ENCODE peak calls at places on chromosomes 12 and 14, in ten cellular contexts. One of them, this sample, is unnamed.

GRCh38 chr12:6832125-6832524 is 3.9 kb downstream of the P3H3 start:
- DNase-seq in effector memory CD8-positive, alpha-beta T cell: no peak
- DNase-seq in RWPE1: no peak
- DNase-seq in hippocampal formation: no peak
- DNase-seq in EL: no peak
- DNase-seq in right lobe of liver: no peak
- DNase-seq in T-helper 1 cell: no peak
- DNase-seq in dermis microvascular lymphatic vessel endothelial cell: no peak
- DNase-seq in stimulated activated CD4-positive, alpha-beta T cell treated with anti-CD3 and anti-CD28 coated beads, Interleukin-1b, Interleukin-23, amount 100 ng/mL, for 24 hours: no peak
- DNase-seq in HEK293T: no peak
- DNase-seq in this sample: no peak

GRCh38 chr12:112985655-112986290 is 7.5 kb downstream of the OAS2 start:
- DNase-seq in effector memory CD8-positive, alpha-beta T cell: no peak
- DNase-seq in RWPE1: no peak
- DNase-seq in hippocampal formation: no peak
- DNase-seq in EL: peak; percentile 35
- DNase-seq in right lobe of liver: no peak
- DNase-seq in T-helper 1 cell: no peak
- DNase-seq in dermis microvascular lymphatic vessel endothelial cell: no peak
- DNase-seq in stimulated activated CD4-positive, alpha-beta T cell treated with anti-CD3 and anti-CD28 coated beads, Interleukin-1b, Interleukin-23, amount 100 ng/mL, for 24 hours: no peak
- DNase-seq in HEK293T: no peak
- DNase-seq in this sample: no peak

GRCh38 chr12:6200266-6201198 is at the start of gene CD9:
- DNase-seq in effector memory CD8-positive, alpha-beta T cell: no peak
- DNase-seq in RWPE1: peak; percentile 76
- DNase-seq in hippocampal formation: no peak
- DNase-seq in EL: peak; percentile 56
- DNase-seq in right lobe of liver: peak; percentile 67
- DNase-seq in T-helper 1 cell: peak; percentile 40
- DNase-seq in dermis microvascular lymphatic vessel endothelial cell: peak; percentile 79
- DNase-seq in stimulated activated CD4-positive, alpha-beta T cell treated with anti-CD3 and anti-CD28 coated beads, Interleukin-1b, Interleukin-23, amount 100 ng/mL, for 24 hours: peak; percentile 25
- DNase-seq in HEK293T: peak; percentile 76
- DNase-seq in this sample: no peak

GRCh38 chr14:99598774-99599173 is 5.2 kb downstream of the CCDC85C start:
- DNase-seq in effector memory CD8-positive, alpha-beta T cell: no peak
- DNase-seq in RWPE1: no peak
- DNase-seq in hippocampal formation: peak; percentile 9
- DNase-seq in EL: no peak
- DNase-seq in right lobe of liver: no peak
- DNase-seq in T-helper 1 cell: no peak
- DNase-seq in dermis microvascular lymphatic vessel endothelial cell: no peak
- DNase-seq in stimulated activated CD4-positive, alpha-beta T cell treated with anti-CD3 and anti-CD28 coated beads, Interleukin-1b, Interleukin-23, amount 100 ng/mL, for 24 hours: no peak
- DNase-seq in HEK293T: no peak
- DNase-seq in this sample: no peak

GRCh38 chr14:85909581-85909980 is 379.6 kb downstream of the FLRT2 start:
- DNase-seq in effector memory CD8-positive, alpha-beta T cell: no peak
- DNase-seq in RWPE1: no peak
- DNase-seq in hippocampal formation: no peak
- DNase-seq in EL: no peak
- DNase-seq in right lobe of liver: no peak
- DNase-seq in T-helper 1 cell: no peak
- DNase-seq in dermis microvascular lymphatic vessel endothelial cell: no peak
- DNase-seq in stimulated activated CD4-positive, alpha-beta T cell treated with anti-CD3 and anti-CD28 coated beads, Interleukin-1b, Interleukin-23, amount 100 ng/mL, for 24 hours: no peak
- DNase-seq in HEK293T: no peak
- DNase-seq in this sample: no peak

GRCh38 chr14:102370305-102370809 is 7.6 kb downstream of the TECPR2 start:
- DNase-seq in effector memory CD8-positive, alpha-beta T cell: no peak
- DNase-seq in RWPE1: no peak
- DNase-seq in hippocampal formation: no peak
- DNase-seq in EL: peak; percentile 16
- DNase-seq in right lobe of liver: no peak
- DNase-seq in T-helper 1 cell: no peak
- DNase-seq in dermis microvascular lymphatic vessel endothelial cell: no peak
- DNase-seq in stimulated activated CD4-positive, alpha-beta T cell treated with anti-CD3 and anti-CD28 coated beads, Interleukin-1b, Interleukin-23, amount 100 ng/mL, for 24 hours: no peak
- DNase-seq in HEK293T: no peak
- DNase-seq in this sample: no peak

GRCh38 chr12:99026332-99027116 is 381.4 kb downstream of the APAF1 start:
- DNase-seq in effector memory CD8-positive, alpha-beta T cell: no peak
- DNase-seq in RWPE1: no peak
- DNase-seq in hippocampal formation: no peak
- DNase-seq in EL: no peak
- DNase-seq in right lobe of liver: no peak
- DNase-seq in T-helper 1 cell: no peak
- DNase-seq in dermis microvascular lymphatic vessel endothelial cell: no peak
- DNase-seq in stimulated activated CD4-positive, alpha-beta T cell treated with anti-CD3 and anti-CD28 coated beads, Interleukin-1b, Interleukin-23, amount 100 ng/mL, for 24 hours: no peak
- DNase-seq in HEK293T: no peak
- DNase-seq in this sample: no peak

GRCh38 chr14:24871302-24871701 is 178.6 kb downstream of the STXBP6 start:
- DNase-seq in effector memory CD8-positive, alpha-beta T cell: no peak
- DNase-seq in RWPE1: no peak
- DNase-seq in hippocampal formation: no peak
- DNase-seq in EL: peak; percentile 31
- DNase-seq in right lobe of liver: no peak
- DNase-seq in T-helper 1 cell: no peak
- DNase-seq in dermis microvascular lymphatic vessel endothelial cell: no peak
- DNase-seq in stimulated activated CD4-positive, alpha-beta T cell treated with anti-CD3 and anti-CD28 coated beads, Interleukin-1b, Interleukin-23, amount 100 ng/mL, for 24 hours: no peak
- DNase-seq in HEK293T: no peak
- DNase-seq in this sample: no peak

GRCh38 chr12:4934651-4935050 is 24.9 kb downstream of the KCNA1 start:
- DNase-seq in effector memory CD8-positive, alpha-beta T cell: no peak
- DNase-seq in RWPE1: peak; percentile 20
- DNase-seq in hippocampal formation: no peak
- DNase-seq in EL: no peak
- DNase-seq in right lobe of liver: no peak
- DNase-seq in T-helper 1 cell: no peak
- DNase-seq in dermis microvascular lymphatic vessel endothelial cell: peak; percentile 27
- DNase-seq in stimulated activated CD4-positive, alpha-beta T cell treated with anti-CD3 and anti-CD28 coated beads, Interleukin-1b, Interleukin-23, amount 100 ng/mL, for 24 hours: no peak
- DNase-seq in HEK293T: no peak
- DNase-seq in this sample: no peak

GRCh38 chr12:38895446-38895845 is 9.9 kb downstream of the CPNE8 start:
- DNase-seq in effector memory CD8-positive, alpha-beta T cell: no peak
- DNase-seq in RWPE1: no peak
- DNase-seq in hippocampal formation: no peak
- DNase-seq in EL: no peak
- DNase-seq in right lobe of liver: no peak
- DNase-seq in T-helper 1 cell: no peak
- DNase-seq in dermis microvascular lymphatic vessel endothelial cell: peak; percentile 58
- DNase-seq in stimulated activated CD4-positive, alpha-beta T cell treated with anti-CD3 and anti-CD28 coated beads, Interleukin-1b, Interleukin-23, amount 100 ng/mL, for 24 hours: no peak
- DNase-seq in HEK293T: no peak
- DNase-seq in this sample: no peak

GRCh38 chr12:59632408-59632807 is 36.6 kb downstream of the SLC16A7 start:
- DNase-seq in effector memory CD8-positive, alpha-beta T cell: no peak
- DNase-seq in RWPE1: no peak
- DNase-seq in hippocampal formation: no peak
- DNase-seq in EL: no peak
- DNase-seq in right lobe of liver: no peak
- DNase-seq in T-helper 1 cell: no peak
- DNase-seq in dermis microvascular lymphatic vessel endothelial cell: no peak
- DNase-seq in stimulated activated CD4-positive, alpha-beta T cell treated with anti-CD3 and anti-CD28 coated beads, Interleukin-1b, Interleukin-23, amount 100 ng/mL, for 24 hours: no peak
- DNase-seq in HEK293T: no peak
- DNase-seq in this sample: no peak

GRCh38 chr12:1488908-1489381 is 105.4 kb downstream of the FBXL14 start:
- DNase-seq in effector memory CD8-positive, alpha-beta T cell: no peak
- DNase-seq in RWPE1: no peak
- DNase-seq in hippocampal formation: no peak
- DNase-seq in EL: peak; percentile 37
- DNase-seq in right lobe of liver: no peak
- DNase-seq in T-helper 1 cell: peak; percentile 24
- DNase-seq in dermis microvascular lymphatic vessel endothelial cell: no peak
- DNase-seq in stimulated activated CD4-positive, alpha-beta T cell treated with anti-CD3 and anti-CD28 coated beads, Interleukin-1b, Interleukin-23, amount 100 ng/mL, for 24 hours: no peak
- DNase-seq in HEK293T: no peak
- DNase-seq in this sample: no peak

GRCh38 chr14:103136388-103137271 is 13.4 kb downstream of the TNFAIP2 start:
- DNase-seq in effector memory CD8-positive, alpha-beta T cell: no peak
- DNase-seq in RWPE1: peak; percentile 69
- DNase-seq in hippocampal formation: no peak
- DNase-seq in EL: peak; percentile 81
- DNase-seq in right lobe of liver: no peak
- DNase-seq in T-helper 1 cell: no peak
- DNase-seq in dermis microvascular lymphatic vessel endothelial cell: no peak
- DNase-seq in stimulated activated CD4-positive, alpha-beta T cell treated with anti-CD3 and anti-CD28 coated beads, Interleukin-1b, Interleukin-23, amount 100 ng/mL, for 24 hours: no peak
- DNase-seq in HEK293T: no peak
- DNase-seq in this sample: peak; percentile 41

GRCh38 chr12:55830601-55831406 is 1.4 kb upstream of the DNAJC14 start:
- DNase-seq in effector memory CD8-positive, alpha-beta T cell: peak; percentile 25
- DNase-seq in RWPE1: peak; percentile 42
- DNase-seq in hippocampal formation: peak; percentile 74
- DNase-seq in EL: peak; percentile 62
- DNase-seq in right lobe of liver: peak; percentile 61
- DNase-seq in T-helper 1 cell: peak; percentile 66
- DNase-seq in dermis microvascular lymphatic vessel endothelial cell: peak; percentile 65
- DNase-seq in stimulated activated CD4-positive, alpha-beta T cell treated with anti-CD3 and anti-CD28 coated beads, Interleukin-1b, Interleukin-23, amount 100 ng/mL, for 24 hours: no peak
- DNase-seq in HEK293T: peak; percentile 44
- DNase-seq in this sample: no peak

GRCh38 chr14:94593376-94593748 is 12.1 kb downstream of the SERPINA5 start:
- DNase-seq in effector memory CD8-positive, alpha-beta T cell: no peak
- DNase-seq in RWPE1: no peak
- DNase-seq in hippocampal formation: no peak
- DNase-seq in EL: no peak
- DNase-seq in right lobe of liver: no peak
- DNase-seq in T-helper 1 cell: no peak
- DNase-seq in dermis microvascular lymphatic vessel endothelial cell: no peak
- DNase-seq in stimulated activated CD4-positive, alpha-beta T cell treated with anti-CD3 and anti-CD28 coated beads, Interleukin-1b, Interleukin-23, amount 100 ng/mL, for 24 hours: no peak
- DNase-seq in HEK293T: no peak
- DNase-seq in this sample: no peak

GRCh38 chr14:48430805-48431204 is 755.4 kb upstream of the MDGA2 start:
- DNase-seq in effector memory CD8-positive, alpha-beta T cell: no peak
- DNase-seq in RWPE1: no peak
- DNase-seq in hippocampal formation: no peak
- DNase-seq in EL: no peak
- DNase-seq in right lobe of liver: no peak
- DNase-seq in T-helper 1 cell: no peak
- DNase-seq in dermis microvascular lymphatic vessel endothelial cell: no peak
- DNase-seq in stimulated activated CD4-positive, alpha-beta T cell treated with anti-CD3 and anti-CD28 coated beads, Interleukin-1b, Interleukin-23, amount 100 ng/mL, for 24 hours: no peak
- DNase-seq in HEK293T: no peak
- DNase-seq in this sample: no peak

GRCh38 chr12:3725267-3726115 is 27.4 kb downstream of the CRACR2A start:
- DNase-seq in effector memory CD8-positive, alpha-beta T cell: no peak
- DNase-seq in RWPE1: no peak
- DNase-seq in hippocampal formation: no peak
- DNase-seq in EL: no peak
- DNase-seq in right lobe of liver: no peak
- DNase-seq in T-helper 1 cell: no peak
- DNase-seq in dermis microvascular lymphatic vessel endothelial cell: peak; percentile 44
- DNase-seq in stimulated activated CD4-positive, alpha-beta T cell treated with anti-CD3 and anti-CD28 coated beads, Interleukin-1b, Interleukin-23, amount 100 ng/mL, for 24 hours: no peak
- DNase-seq in HEK293T: no peak
- DNase-seq in this sample: no peak

GRCh38 chr14:91417134-91417982 is at the start of gene CCDC88C:
- DNase-seq in effector memory CD8-positive, alpha-beta T cell: peak; percentile 71
- DNase-seq in RWPE1: peak; percentile 70
- DNase-seq in hippocampal formation: peak; percentile 26
- DNase-seq in EL: peak; percentile 14
- DNase-seq in right lobe of liver: peak; percentile 71
- DNase-seq in T-helper 1 cell: peak; percentile 76
- DNase-seq in dermis microvascular lymphatic vessel endothelial cell: peak; percentile 74
- DNase-seq in stimulated activated CD4-positive, alpha-beta T cell treated with anti-CD3 and anti-CD28 coated beads, Interleukin-1b, Interleukin-23, amount 100 ng/mL, for 24 hours: peak; percentile 74
- DNase-seq in HEK293T: peak; percentile 73
- DNase-seq in this sample: no peak

GRCh38 chr12:105253882-105254513 is 18.0 kb upstream of the APPL2 start:
- DNase-seq in effector memory CD8-positive, alpha-beta T cell: no peak
- DNase-seq in RWPE1: peak; percentile 84
- DNase-seq in hippocampal formation: no peak
- DNase-seq in EL: peak; percentile 92
- DNase-seq in right lobe of liver: no peak
- DNase-seq in T-helper 1 cell: no peak
- DNase-seq in dermis microvascular lymphatic vessel endothelial cell: peak; percentile 59
- DNase-seq in stimulated activated CD4-positive, alpha-beta T cell treated with anti-CD3 and anti-CD28 coated beads, Interleukin-1b, Interleukin-23, amount 100 ng/mL, for 24 hours: no peak
- DNase-seq in HEK293T: no peak
- DNase-seq in this sample: no peak

GRCh38 chr12:3320881-3321509 is 170.0 kb upstream of the PRMT8 start:
- DNase-seq in effector memory CD8-positive, alpha-beta T cell: no peak
- DNase-seq in RWPE1: no peak
- DNase-seq in hippocampal formation: no peak
- DNase-seq in EL: no peak
- DNase-seq in right lobe of liver: no peak
- DNase-seq in T-helper 1 cell: no peak
- DNase-seq in dermis microvascular lymphatic vessel endothelial cell: no peak
- DNase-seq in stimulated activated CD4-positive, alpha-beta T cell treated with anti-CD3 and anti-CD28 coated beads, Interleukin-1b, Interleukin-23, amount 100 ng/mL, for 24 hours: no peak
- DNase-seq in HEK293T: no peak
- DNase-seq in this sample: no peak

GRCh38 chr14:70780396-70781075 is 28.8 kb downstream of the MAP3K9 start:
- DNase-seq in effector memory CD8-positive, alpha-beta T cell: no peak
- DNase-seq in RWPE1: no peak
- DNase-seq in hippocampal formation: peak; percentile 25
- DNase-seq in EL: no peak
- DNase-seq in right lobe of liver: no peak
- DNase-seq in T-helper 1 cell: no peak
- DNase-seq in dermis microvascular lymphatic vessel endothelial cell: no peak
- DNase-seq in stimulated activated CD4-positive, alpha-beta T cell treated with anti-CD3 and anti-CD28 coated beads, Interleukin-1b, Interleukin-23, amount 100 ng/mL, for 24 hours: no peak
- DNase-seq in HEK293T: no peak
- DNase-seq in this sample: no peak

GRCh38 chr14:53874704-53875103 is 81.9 kb downstream of the BMP4 start:
- DNase-seq in effector memory CD8-positive, alpha-beta T cell: no peak
- DNase-seq in RWPE1: no peak
- DNase-seq in hippocampal formation: no peak
- DNase-seq in EL: no peak
- DNase-seq in right lobe of liver: no peak
- DNase-seq in T-helper 1 cell: no peak
- DNase-seq in dermis microvascular lymphatic vessel endothelial cell: peak; percentile 41
- DNase-seq in stimulated activated CD4-positive, alpha-beta T cell treated with anti-CD3 and anti-CD28 coated beads, Interleukin-1b, Interleukin-23, amount 100 ng/mL, for 24 hours: no peak
- DNase-seq in HEK293T: no peak
- DNase-seq in this sample: no peak

GRCh38 chr14:74493343-74494261 is at the start of gene ISCA2:
- DNase-seq in effector memory CD8-positive, alpha-beta T cell: peak; percentile 99
- DNase-seq in RWPE1: peak; percentile 99
- DNase-seq in hippocampal formation: peak; percentile 99
- DNase-seq in EL: peak; percentile 100
- DNase-seq in right lobe of liver: peak; percentile 100
- DNase-seq in T-helper 1 cell: peak; percentile 100
- DNase-seq in dermis microvascular lymphatic vessel endothelial cell: peak; percentile 99
- DNase-seq in stimulated activated CD4-positive, alpha-beta T cell treated with anti-CD3 and anti-CD28 coated beads, Interleukin-1b, Interleukin-23, amount 100 ng/mL, for 24 hours: peak; percentile 100
- DNase-seq in HEK293T: peak; percentile 97
- DNase-seq in this sample: peak; percentile 82